ENCODE peak calls at places on chromosome 4, in six cellular contexts. P is AG04450, Z is lower lobe of right lung, X is AG04449, S is psoas muscle, W is transverse colon. N is an unnamed sample.

GRCh38 chr4:29278580-29278979 is 1441.6 kb upstream of the PCDH7 start:
- DNase-seq in P (peak; percentile 39), Z (no peak), X (no peak), S (no peak), W (no peak), N (peak; percentile 12)

GRCh38 chr4:167897116-167897515 is 195.2 kb upstream of the ANXA10 start:
- DNase-seq in P (peak; percentile 30), Z (no peak), X (no peak), S (no peak), W (no peak), N (peak; percentile 56)

GRCh38 chr4:41339812-41340809 is 83.4 kb downstream of the UCHL1 start:
- DNase-seq in P (no peak), Z (no peak), X (no peak), S (no peak), W (no peak), N (peak; percentile 71)

GRCh38 chr4:56158483-56158882 is 209.7 kb downstream of the CEP135 start:
- DNase-seq in P (no peak), Z (no peak), X (no peak), S (no peak), W (peak; percentile 27), N (no peak)

GRCh38 chr4:105588252-105588651 is 35.8 kb downstream of the ARHGEF38 start:
- DNase-seq in P (no peak), Z (no peak), X (no peak), S (no peak), W (no peak), N (no peak)

GRCh38 chr4:85005865-85006377 is 39.4 kb upstream of the WDFY3 start:
- DNase-seq in P (peak; percentile 63), Z (no peak), X (peak; percentile 31), S (no peak), W (no peak), N (peak; percentile 88)

GRCh38 chr4:101419324-101420135 is 72.2 kb upstream of the PPP3CA start:
- DNase-seq in P (peak; percentile 16), Z (no peak), X (no peak), S (no peak), W (peak; percentile 16), N (peak; percentile 65)

GRCh38 chr4:108018038-108018883 is 28.6 kb downstream of the HADH start:
- DNase-seq in P (peak; percentile 55), Z (peak; percentile 73), X (peak; percentile 17), S (peak; percentile 83), W (peak; percentile 83), N (peak; percentile 73)

GRCh38 chr4:663046-663437 is 11.0 kb downstream of the ATP5ME start:
- DNase-seq in P (no peak), Z (no peak), X (no peak), S (no peak), W (no peak), N (no peak)

GRCh38 chr4:88005086-88005485 is 2.3 kb upstream of the PKD2 start:
- DNase-seq in P (no peak), Z (no peak), X (peak; percentile 82), S (peak; percentile 57), W (no peak), N (peak; percentile 54)

GRCh38 chr4:37138789-37139188 is 105.8 kb upstream of the NWD2 start:
- DNase-seq in P (no peak), Z (no peak), X (no peak), S (no peak), W (no peak), N (no peak)

GRCh38 chr4:911871-912490 is 20.1 kb downstream of the GAK start:
- DNase-seq in P (no peak), Z (peak; percentile 36), X (no peak), S (peak; percentile 31), W (peak; percentile 22), N (no peak)

GRCh38 chr4:13984996-13985780 is 357.7 kb upstream of the BOD1L1 start:
- DNase-seq in P (no peak), Z (no peak), X (no peak), S (no peak), W (no peak), N (peak; percentile 78)

GRCh38 chr4:40546506-40546905 is 83.2 kb downstream of the RBM47 start:
- DNase-seq in P (no peak), Z (no peak), X (no peak), S (no peak), W (peak; percentile 75), N (no peak)

GRCh38 chr4:182905038-182905437 is 12.1 kb downstream of the DCTD start:
- DNase-seq in P (no peak), Z (no peak), X (no peak), S (no peak), W (no peak), N (no peak)

GRCh38 chr4:30256105-30256828 is 463.9 kb upstream of the PCDH7 start:
- DNase-seq in P (no peak), Z (no peak), X (no peak), S (no peak), W (no peak), N (no peak)

GRCh38 chr4:17324431-17324830 is 187.5 kb downstream of the QDPR start:
- DNase-seq in P (peak; percentile 62), Z (no peak), X (peak; percentile 9), S (no peak), W (peak; percentile 11), N (peak; percentile 80)

GRCh38 chr4:140556372-140557085 is 12.2 kb downstream of the UCP1 start:
- DNase-seq in P (no peak), Z (no peak), X (no peak), S (no peak), W (no peak), N (no peak)

GRCh38 chr4:124060261-124060918 is 652.1 kb downstream of the ANKRD50 start:
- DNase-seq in P (no peak), Z (no peak), X (no peak), S (peak; percentile 59), W (peak; percentile 18), N (peak; percentile 50)

GRCh38 chr4:8907596-8908205 is 36.1 kb upstream of the HMX1 start:
- DNase-seq in P (no peak), Z (peak; percentile 35), X (no peak), S (peak; percentile 37), W (no peak), N (no peak)

GRCh38 chr4:81030061-81030616 is 369 bp upstream of the BMP3 start:
- DNase-seq in P (no peak), Z (no peak), X (no peak), S (no peak), W (no peak), N (no peak)

GRCh38 chr4:113673450-113673849 is 88.1 kb downstream of the CAMK2D start:
- DNase-seq in P (no peak), Z (no peak), X (no peak), S (no peak), W (peak; percentile 16), N (peak; percentile 49)

GRCh38 chr4:77248805-77249204 is 91.8 kb downstream of the CCNG2 start:
- DNase-seq in P (no peak), Z (no peak), X (no peak), S (no peak), W (no peak), N (no peak)

GRCh38 chr4:70190579-70190978 is 4.9 kb upstream of the ODAM start:
- DNase-seq in P (no peak), Z (no peak), X (no peak), S (no peak), W (no peak), N (no peak)

GRCh38 chr4:111648056-111648455 is 497.2 kb upstream of the FAM241A start:
- DNase-seq in P (no peak), Z (no peak), X (no peak), S (no peak), W (no peak), N (no peak)

GRCh38 chr4:165368567-165368966 is 10.2 kb upstream of the CPE start:
- DNase-seq in P (no peak), Z (no peak), X (no peak), S (no peak), W (no peak), N (no peak)
- TF ChIP-seq CTCF in P (no peak), Z (no peak), X (no peak), S (no peak), W (no peak), N (no peak)

DNA sequence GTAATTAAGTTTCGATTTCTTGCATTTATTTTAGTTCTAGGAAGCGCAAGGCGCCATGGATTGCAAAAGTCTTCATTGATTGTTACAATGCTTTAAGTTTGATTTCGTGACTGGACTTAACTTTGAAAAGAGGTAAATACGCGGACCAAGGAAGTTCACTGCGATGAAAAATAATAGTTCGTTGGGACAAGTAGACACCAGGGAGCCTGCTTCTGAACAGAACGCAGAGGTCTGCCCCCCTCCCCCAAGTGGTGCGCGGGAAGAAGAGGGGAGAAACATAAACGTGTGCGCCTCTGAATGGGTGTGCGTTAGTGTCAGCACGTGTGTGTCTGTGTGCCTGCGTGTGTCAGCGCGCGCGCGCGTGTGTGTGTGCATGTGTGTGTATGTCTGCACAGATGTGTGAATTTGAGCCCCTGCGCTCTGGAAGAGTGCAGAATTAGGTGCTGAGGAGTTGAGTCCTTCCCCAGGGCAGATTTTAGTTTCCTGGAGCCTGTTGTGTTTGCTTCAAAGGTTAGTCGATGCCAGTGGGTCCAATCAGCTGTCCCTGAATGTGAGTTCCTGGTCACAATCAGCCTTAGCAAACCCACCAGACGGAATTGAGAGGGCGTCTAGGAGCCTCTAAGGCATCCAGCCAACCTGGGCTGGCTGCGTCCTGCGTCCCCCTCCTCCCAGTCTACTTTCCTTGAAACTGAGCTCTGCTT is 5.8 kb upstream of the POU4F2 start:
- DNase-seq in P (no peak), Z (no peak), X (no peak), S (no peak), W (no peak), N (no peak)
- H3K4me3 ChIP-seq in P (no peak overlapping the region), Z (no peak overlapping the region), X (no peak overlapping the region), S (no peak overlapping the region), W (no peak overlapping the region), N (no peak overlapping the region)

GRCh38 chr4:184793735-184794355 is 31.9 kb downstream of the ACSL1 start:
- DNase-seq in P (no peak), Z (no peak), X (no peak), S (no peak), W (no peak), N (no peak)
- TF ChIP-seq CTCF in P (no peak), Z (no peak), X (no peak), S (no peak), W (no peak), N (no peak)

GRCh38 chr4:180449395-180449956 is 1793.7 kb upstream of the TENM3 start:
- DNase-seq in P (no peak), Z (no peak), X (no peak), S (no peak), W (no peak), N (no peak)
- H3K4me3 ChIP-seq in P (no peak overlapping the region), Z (no peak overlapping the region), X (no peak overlapping the region), S (no peak overlapping the region), W (no peak overlapping the region), N (no peak overlapping the region)

N was measured in foreskin fibroblast.